ENCODE peak calls at places on chromosome 7, in nine cellular contexts. T is IMR-90, I is kidney, G is brain microvascular endothelial cell, L is A549, N is breast epithelium, E is GM23338, Q is fibroblast of lung, X is Panc1. R is an unnamed sample.

GRCh38 chr7:82443044-82443800 is at the start of gene CACNA2D1:
- DNase-seq in G (no peak), T (no peak), N (no peak), L (no peak), Q (no peak), X (peak; percentile 2), I (peak; percentile 78), E (peak; percentile 60), R (no peak)

GRCh38 chr7:83824214-83824613 is 175.3 kb upstream of the SEMA3E start:
- DNase-seq in E (no peak), L (no peak), G (no peak), I (no peak), X (peak; percentile 28), Q (peak; percentile 37), T (peak; percentile 2), N (no peak), R (no peak)

GRCh38 chr7:45574521-45575500 is 643 bp downstream of the ADCY1 start:
- DNase-seq in E (peak; percentile 81), Q (peak; percentile 45), X (no peak), N (no peak), L (peak; percentile 48), I (peak; percentile 83), T (peak; percentile 49), G (peak; percentile 14), R (no peak)

GRCh38 chr7:73885975-73886798 is 25.2 kb downstream of the TMEM270 start:
- DNase-seq in X (no peak), G (peak; percentile 63), N (peak; percentile 70), E (peak; percentile 47), Q (peak; percentile 47), L (no peak), T (peak; percentile 64), I (peak; percentile 75), R (no peak)

GRCh38 chr7:18974803-18975202 is 142.6 kb downstream of the TWIST1 start:
- DNase-seq in T (peak; percentile 78), X (no peak), I (no peak), G (peak; percentile 24), Q (no peak), N (no peak), E (no peak), L (peak; percentile 48), R (no peak)

GRCh38 chr7:27116521-27116946 is 14.0 kb downstream of the HOXA4 start:
- DNase-seq in I (no peak), X (no peak), Q (peak; percentile 42), E (no peak), G (no peak), T (peak; percentile 22), N (no peak), L (no peak), R (no peak)

GRCh38 chr7:97215556-97215955 is 98.1 kb downstream of the SDHAF3 start:
- DNase-seq in N (no peak), E (peak; percentile 16), Q (no peak), I (no peak), X (no peak), G (no peak), T (no peak), L (no peak), R (no peak)

GRCh38 chr7:139995034-139995915 is 67.5 kb downstream of the PARP12 start:
- DNase-seq in Q (peak; percentile 77), L (no peak), I (no peak), T (peak; percentile 87), X (no peak), N (no peak), G (no peak), E (no peak), R (no peak)

GRCh38 chr7:98251251-98251843 is 685 bp downstream of the TECPR1 start:
- DNase-seq in G (peak; percentile 31), X (no peak), N (peak; percentile 34), I (peak; percentile 90), T (no peak), Q (peak; percentile 23), E (peak; percentile 45), L (no peak), R (no peak)

GRCh38 chr7:77649950-77650349 is 46.3 kb upstream of the RSBN1L start:
- DNase-seq in G (peak; percentile 32), N (no peak), L (peak; percentile 35), T (peak; percentile 81), E (peak; percentile 11), Q (peak; percentile 34), X (no peak), I (no peak), R (no peak)

GRCh38 chr7:144656960-144657359 is 178.9 kb downstream of the TPK1 start:
- DNase-seq in L (no peak), I (no peak), G (no peak), T (no peak), N (no peak), E (peak; percentile 30), Q (no peak), X (no peak), R (no peak)

GRCh38 chr7:118473271-118473670 is 248.8 kb downstream of the ANKRD7 start:
- DNase-seq in L (no peak), I (no peak), G (no peak), T (no peak), N (no peak), X (no peak), Q (no peak), E (no peak), R (no peak)

GRCh38 chr7:44154703-44155102 is 13.6 kb upstream of the MYL7 start:
- DNase-seq in L (no peak), X (no peak), T (no peak), Q (no peak), I (no peak), E (no peak), G (no peak), N (no peak), R (no peak)
- H3K4me3 ChIP-seq in L (no peak overlapping the region), X (no peak overlapping the region), T (no peak overlapping the region), Q (no peak overlapping the region), I (no peak overlapping the region), E (no peak overlapping the region), G (no peak overlapping the region), N (no peak overlapping the region), R (no peak overlapping the region)

GRCh38 chr7:86900886-86901285 is 158.6 kb downstream of the ELAPOR2 start:
- DNase-seq in X (no peak), E (no peak), T (no peak), I (no peak), Q (no peak), L (no peak), N (no peak), G (no peak), R (no peak)

GRCh38 chr7:86908948-86909347 is 150.5 kb downstream of the ELAPOR2 start:
- DNase-seq in Q (peak; percentile 4), T (no peak), I (no peak), E (peak; percentile 66), G (no peak), X (no peak), N (no peak), L (no peak), R (no peak)

GRCh38 chr7:86904949-86905834 is 154.3 kb downstream of the ELAPOR2 start:
- DNase-seq in G (peak; percentile 32), Q (peak; percentile 31), L (peak; percentile 42), T (peak; percentile 10), N (no peak), E (peak; percentile 67), I (no peak), X (no peak), R (no peak)
- TF ChIP-seq CTCF in G (peak; percentile 70), Q (peak; percentile 69), L (peak; percentile 75), T (peak; percentile 56), N (peak; percentile 14), E (peak; percentile 90), I (peak; percentile 47), X (peak; percentile 75), R (peak; percentile 52)

DNA sequence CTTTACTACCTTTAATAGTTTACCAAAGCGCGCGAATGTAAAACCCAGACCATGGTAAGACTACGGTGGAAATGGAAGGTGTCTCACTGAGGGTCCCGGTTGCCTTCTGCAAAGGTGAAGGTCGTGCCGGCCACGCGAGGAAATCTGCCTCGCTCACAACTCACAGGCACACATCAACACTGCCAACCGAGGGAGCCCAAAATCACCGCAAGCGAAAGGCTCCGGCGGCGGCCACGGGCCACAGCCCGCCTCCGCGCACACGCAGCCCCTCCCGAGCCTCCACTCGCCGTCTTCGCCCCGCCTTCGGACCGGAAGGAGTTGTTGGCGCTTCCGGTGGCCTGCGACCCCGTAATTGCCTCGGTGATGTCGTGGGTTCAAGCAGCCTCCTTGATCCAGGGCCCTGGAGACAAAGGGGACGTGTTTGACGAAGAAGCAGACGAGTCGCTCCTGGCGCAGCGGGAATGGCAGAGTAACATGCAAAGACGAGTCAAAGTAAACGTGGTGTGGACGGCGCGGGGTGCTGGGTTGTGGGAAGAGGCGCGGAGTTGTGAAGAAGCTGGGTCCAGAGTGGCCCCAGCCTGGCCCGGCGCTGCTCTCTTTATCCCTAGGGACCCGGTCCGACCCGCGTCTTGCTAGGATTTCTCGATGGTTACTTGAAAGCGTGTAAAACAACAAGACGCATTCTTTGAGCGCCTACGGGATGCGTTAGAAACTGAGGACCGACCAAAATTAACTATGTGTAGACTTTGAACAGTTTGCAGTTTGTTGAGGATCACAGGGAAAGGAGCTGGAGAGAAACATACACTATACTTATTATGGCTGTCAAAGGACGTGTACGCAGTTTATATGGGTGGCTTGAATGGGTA is at the start of gene YAE1:
- DNase-seq in Q (peak; percentile 75), L (peak; percentile 83), G (peak; percentile 54), I (peak; percentile 94), N (peak; percentile 57), T (peak; percentile 64), E (peak; percentile 89), X (no peak), R (peak; percentile 38)
- H3K4me3 ChIP-seq in Q (peak within 1 kb of the TSS; percentile 97), L (peak within 1 kb of the TSS; percentile 74), G (peak within 1 kb of the TSS; percentile 92), I (peak within 1 kb of the TSS; percentile 85), N (peak within 1 kb of the TSS; percentile 82), T (peak within 1 kb of the TSS; percentile 97), E (peak within 1 kb of the TSS; percentile 79), X (peak within 1 kb of the TSS; percentile 94), R (peak within 1 kb of the TSS; percentile 88)

DNA sequence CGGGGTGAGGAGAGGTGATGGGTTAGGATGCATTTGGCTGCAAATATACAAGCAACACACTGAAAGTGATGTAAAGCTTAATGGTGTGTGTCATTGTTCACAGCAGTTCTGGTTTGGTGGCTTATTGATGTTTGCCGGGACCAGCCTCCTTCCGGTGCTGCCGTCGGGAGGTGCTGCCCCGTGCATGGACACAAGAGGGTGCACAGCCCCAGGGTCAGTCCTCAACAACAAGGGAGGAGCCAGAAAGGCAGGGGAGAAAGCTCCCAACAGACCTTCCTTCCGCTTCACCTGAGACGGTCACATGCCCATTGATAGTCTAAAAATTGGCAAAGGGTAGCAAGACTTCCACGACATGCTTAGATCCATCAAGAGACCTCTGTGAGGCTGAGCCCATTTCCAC is 9.5 kb downstream of the RNF32 start:
- DNase-seq in X (no peak), N (no peak), G (no peak), I (no peak), T (no peak), L (peak; percentile 22), Q (no peak), E (peak; percentile 80), R (no peak)
- TF ChIP-seq CTCF in X (peak; percentile 67), N (no peak), G (peak; percentile 62), I (peak; percentile 35), T (peak; percentile 41), L (no peak), Q (peak; percentile 38), E (peak; percentile 65), R (peak; percentile 54)

GRCh38 chr7:116532102-116532501 is 7.3 kb downstream of the CAV1 start:
- DNase-seq in T (no peak), I (no peak), E (no peak), N (no peak), Q (no peak), X (no peak), L (no peak), G (no peak), R (no peak)
- H3K4me3 ChIP-seq in T (no peak overlapping the region), I (no peak overlapping the region), E (no peak overlapping the region), N (no peak overlapping the region), Q (peak overlapping the region; percentile 32), X (peak overlapping the region; percentile 8), L (no peak overlapping the region), G (no peak overlapping the region), R (peak overlapping the region; percentile 96)